ENCODE peak calls at places on chromosomes 3 and 15, in four cellular contexts. Z is mesendoderm, U is mesenchymal stem cell, I is H1. T is an unnamed sample.

GRCh38 chr3:105118905-105119304 is 247.8 kb upstream of the ALCAM start:
- DNase-seq in Z (no peak), U (no peak), I (no peak), T (peak; percentile 43)

GRCh38 chr15:67678948-67679347 is 136.4 kb downstream of the MAP2K5 start:
- DNase-seq in Z (no peak), U (no peak), I (no peak), T (no peak)

GRCh38 chr3:188554404-188554803 is 400.4 kb downstream of the LPP start:
- DNase-seq in Z (no peak), U (no peak), I (no peak), T (peak; percentile 76)

GRCh38 chr15:41258706-41259471 is 27.8 kb downstream of the CHP1 start:
- DNase-seq in Z (no peak), U (peak; percentile 74), I (no peak), T (peak; percentile 77)

GRCh38 chr15:51738553-51738952 is 1.1 kb upstream of the LYSMD2 start:
- DNase-seq in Z (no peak), U (no peak), I (no peak), T (no peak)

GRCh38 chr15:99157456-99157855 is 52.6 kb downstream of the SYNM start:
- DNase-seq in Z (no peak), U (peak; percentile 38), I (no peak), T (peak; percentile 58)

GRCh38 chr3:9934235-9934621 is 594 bp downstream of the CRELD1 start:
- DNase-seq in Z (no peak), U (no peak), I (no peak), T (no peak)

GRCh38 chr15:88627463-88627862 is 6.3 kb downstream of the AEN start:
- DNase-seq in Z (no peak), U (no peak), I (no peak), T (no peak)

GRCh38 chr15:73859236-73859635 is 14.1 kb upstream of the TBC1D21 start:
- DNase-seq in Z (no peak), U (no peak), I (no peak), T (no peak)

GRCh38 chr3:160006282-160007163 is 17.9 kb downstream of the IL12A start:
- DNase-seq in Z (peak; percentile 71), U (peak; percentile 78), I (no peak), T (peak; percentile 77)

GRCh38 chr3:160129459-160130061 is 95.7 kb upstream of the C3orf80 start:
- DNase-seq in Z (no peak), U (peak; percentile 97), I (no peak), T (peak; percentile 97)

GRCh38 chr15:80852676-80853075 is 73.5 kb downstream of the CEMIP start:
- DNase-seq in Z (no peak), U (no peak), I (no peak), T (no peak)

GRCh38 chr3:157335677-157336076 is 101.0 kb upstream of the PTX3 start:
- DNase-seq in Z (peak; percentile 78), U (peak; percentile 79), I (no peak), T (peak; percentile 82)

GRCh38 chr3:87350367-87351199 is 74.2 kb upstream of the POU1F1 start:
- DNase-seq in Z (peak; percentile 55), U (peak; percentile 50), I (no peak), T (peak; percentile 47)

GRCh38 chr3:152268501-152269422 is at the start of gene MBNL1:
- DNase-seq in Z (peak; percentile 86), U (peak; percentile 90), I (peak; percentile 81), T (peak; percentile 70)

GRCh38 chr15:92886229-92886628 is 13.9 kb upstream of the CHD2 start:
- DNase-seq in Z (no peak), U (no peak), I (no peak), T (no peak)

GRCh38 chr3:123410149-123410515 is 38.8 kb downstream of the ADCY5 start:
- DNase-seq in Z (no peak), U (no peak), I (no peak), T (no peak)

GRCh38 chr3:188595890-188596376 is 442.0 kb downstream of the LPP start:
- DNase-seq in Z (no peak), U (peak; percentile 68), I (no peak), T (peak; percentile 80)

GRCh38 chr3:124172846-124173245 is 180.9 kb upstream of the ROPN1 start:
- DNase-seq in Z (no peak), U (no peak), I (no peak), T (no peak)

GRCh38 chr15:63449711-63450110 is 54.7 kb upstream of the USP3 start:
- DNase-seq in Z (peak; percentile 85), U (no peak), I (no peak), T (no peak)
- H3K27ac ChIP-seq in Z (peak overlapping the region; percentile 1), U (no peak overlapping the region), I (no peak overlapping the region), T (no peak overlapping the region)

GRCh38 chr3:46881819-46882376 is 4.4 kb downstream of the PTH1R start:
- DNase-seq in Z (peak; percentile 71), U (peak; percentile 25), I (peak; percentile 67), T (no peak)
- H4K8ac ChIP-seq in Z (peak overlapping the region; percentile 60), U (no peak overlapping the region), I (no peak overlapping the region), T (no peak overlapping the region)

GRCh38 chr3:88988906-88989305 is 118.5 kb upstream of the EPHA3 start:
- DNase-seq in Z (peak; percentile 78), U (no peak), I (no peak), T (no peak)
- H3K27ac ChIP-seq in Z (no peak overlapping the region), U (no peak overlapping the region), I (no peak overlapping the region), T (no peak overlapping the region)

DNA sequence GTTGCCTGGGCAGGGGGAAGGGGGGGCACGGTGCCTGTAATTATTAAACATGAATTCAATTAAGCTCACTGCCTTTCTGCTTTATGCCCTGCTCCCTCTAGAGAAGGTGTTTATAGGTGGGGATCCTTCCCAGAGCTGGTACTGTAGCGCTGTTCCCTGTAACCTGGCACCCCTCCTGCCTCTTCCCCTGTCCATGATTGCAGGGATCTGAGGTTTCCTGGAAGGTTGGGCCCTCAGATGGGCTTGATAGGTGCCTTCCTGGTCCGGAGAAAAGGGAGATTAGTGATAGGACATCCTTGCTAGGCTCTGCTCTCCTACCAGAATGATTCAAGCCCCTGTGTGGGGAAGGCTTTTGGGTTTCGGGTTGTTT is 2.1 kb upstream of the FAM131A start:
- DNase-seq in Z (no peak), U (no peak), I (no peak), T (no peak)
- H4K8ac ChIP-seq in Z (no peak overlapping the region), U (no peak overlapping the region), I (no peak overlapping the region), T (no peak overlapping the region)

GRCh38 chr3:142987707-142988106 is 13.7 kb upstream of the U2SURP start:
- DNase-seq in Z (peak; percentile 53), U (peak; percentile 33), I (no peak), T (peak; percentile 77)
- H3K27ac ChIP-seq in Z (no peak overlapping the region), U (no peak overlapping the region), I (no peak overlapping the region), T (no peak overlapping the region)

GRCh38 chr3:5187152-5187919 is at the start of gene EDEM1:
- DNase-seq in Z (peak; percentile 96), U (peak; percentile 95), I (peak; percentile 99), T (peak; percentile 94)
- H4K8ac ChIP-seq in Z (no peak within 1 kb of the TSS), U (peak within 1 kb of the TSS; percentile 84), I (peak within 1 kb of the TSS; percentile 73), T (peak within 1 kb of the TSS; percentile 81)

GRCh38 chr3:47420511-47421484 is 40.0 kb downstream of the PTPN23 start:
- DNase-seq in Z (peak; percentile 96), U (peak; percentile 90), I (peak; percentile 97), T (peak; percentile 83)
- H3K27ac ChIP-seq in Z (no peak overlapping the region), U (no peak overlapping the region), I (peak overlapping the region; percentile 57), T (peak overlapping the region; percentile 79)

GRCh38 chr3:8499181-8499611 is 2.4 kb upstream of the LMCD1 start:
- DNase-seq in Z (no peak), U (no peak), I (no peak), T (no peak)
- H4K8ac ChIP-seq in Z (no peak overlapping the region), U (no peak overlapping the region), I (no peak overlapping the region), T (peak overlapping the region; percentile 30)